ENCODE peak calls at places on chromosomes 3 and 15, in seven cellular contexts. S is WTC11; V is CD8-positive, alpha-beta memory T cell; G is HuH-7; K is CD4-positive, CD25-positive, alpha-beta regulatory T cell; O is activated T-cell treated with anti-CD3 and anti-CD28 coated beads, Interleukin-2, amount 50 U/mL, for 72 hours; T is T47D. E is an unnamed sample.

GRCh38 chr15:45457215-45457614 is 65.3 kb downstream of the SLC30A4 start:
- DNase-seq in S (no peak), T (no peak), V (no peak), O (no peak), K (no peak), G (no peak), E (no peak)

GRCh38 chr15:45795487-45796069 is 160.7 kb downstream of the SQOR start:
- DNase-seq in K (no peak), V (no peak), O (peak; percentile 2), G (peak; percentile 36), T (peak; percentile 35), S (peak; percentile 46), E (peak; percentile 38)

GRCh38 chr3:190036631-190037030 is 84.1 kb downstream of the P3H2 start:
- DNase-seq in G (no peak), S (no peak), T (no peak), V (no peak), K (no peak), O (no peak), E (no peak)

GRCh38 chr3:153614131-153614530 is 452.1 kb downstream of the RAP2B start:
- DNase-seq in G (no peak), T (no peak), S (no peak), O (no peak), V (no peak), K (no peak), E (no peak)

GRCh38 chr3:38655708-38656300 is 6.3 kb upstream of the SCN5A start:
- DNase-seq in G (peak; percentile 62), T (no peak), K (no peak), O (no peak), S (no peak), V (peak; percentile 28), E (peak; percentile 40)

GRCh38 chr15:99114511-99115299 is 9.8 kb downstream of the SYNM start:
- DNase-seq in T (no peak), G (no peak), V (no peak), S (no peak), O (no peak), K (no peak), E (no peak)

GRCh38 chr3:49721861-49722781 is 1.6 kb downstream of the GMPPB start:
- DNase-seq in V (no peak), S (no peak), K (no peak), T (no peak), O (no peak), G (no peak), E (no peak)

GRCh38 chr15:22227411-22227810 is 147.1 kb downstream of the OR4M2 start:
- DNase-seq in G (no peak), S (no peak), K (no peak), V (no peak), O (no peak), T (no peak), E (no peak)

GRCh38 chr3:99366663-99367429 is 271.5 kb upstream of the COL8A1 start:
- DNase-seq in O (no peak), G (no peak), V (no peak), S (peak; percentile 17), T (no peak), K (no peak), E (peak; percentile 9)

GRCh38 chr15:33584797-33585196 is 274.0 kb downstream of the RYR3 start:
- DNase-seq in G (no peak), T (no peak), V (no peak), K (no peak), O (no peak), S (no peak), E (no peak)

GRCh38 chr3:124761250-124761796 is 31.1 kb downstream of the UMPS start:
- DNase-seq in G (peak; percentile 79), S (peak; percentile 80), V (peak; percentile 58), O (peak; percentile 75), T (peak; percentile 59), K (peak; percentile 57), E (peak; percentile 86)

GRCh38 chr3:148697311-148698189 is at the start of gene AGTR1:
- DNase-seq in G (peak; percentile 58), O (no peak), K (no peak), V (no peak), S (peak; percentile 79), T (no peak), E (peak; percentile 58)

GRCh38 chr3:110576962-110577361 is 494.7 kb upstream of the NECTIN3 start:
- DNase-seq in S (peak; percentile 32), T (no peak), V (no peak), K (no peak), O (no peak), G (no peak), E (no peak)

GRCh38 chr3:177743491-177743890 is 546.2 kb upstream of the TBL1XR1 start:
- DNase-seq in G (no peak), T (no peak), O (no peak), V (no peak), S (no peak), K (no peak), E (no peak)

GRCh38 chr15:90769375-90769774 is 52.2 kb downstream of the BLM start:
- DNase-seq in G (no peak), T (no peak), O (no peak), S (no peak), K (no peak), V (no peak), E (no peak)

GRCh38 chr15:76401285-76401684 is 64.7 kb downstream of the ISL2 start:
- DNase-seq in T (no peak), V (no peak), K (no peak), O (no peak), G (no peak), S (no peak), E (no peak)

GRCh38 chr3:33187368-33187634 is 31.3 kb downstream of the SUSD5 start:
- DNase-seq in V (no peak), T (no peak), S (no peak), G (no peak), K (no peak), O (no peak), E (no peak)

GRCh38 chr3:30199096-30199734 is 407.2 kb upstream of the TGFBR2 start:
- DNase-seq in G (peak; percentile 16), K (peak; percentile 35), T (peak; percentile 13), S (peak; percentile 62), V (peak; percentile 43), O (peak; percentile 65), E (peak; percentile 63)

E was measured in BE2C.